ENCODE peak calls at places on chromosomes 11 and 22, in five cellular contexts. One of them, this sample, is unnamed.

GRCh38 chr22:33117821-33118220 is 59.6 kb upstream of the SYN3 start:
- DNase-seq in mesenchymal stem cell: no peak
- DNase-seq in H1: no peak
- DNase-seq in trophoblast cell: no peak
- DNase-seq in H9: no peak
- DNase-seq in this sample: no peak

GRCh38 chr11:7418061-7418460 is 67.2 kb upstream of the OLFML1 start:
- DNase-seq in mesenchymal stem cell: no peak
- DNase-seq in H1: no peak
- DNase-seq in trophoblast cell: peak; percentile 8
- DNase-seq in H9: no peak
- DNase-seq in this sample: no peak

GRCh38 chr11:70501933-70502540 is 103.7 kb downstream of the CTTN start:
- DNase-seq in mesenchymal stem cell: no peak
- DNase-seq in H1: no peak
- DNase-seq in trophoblast cell: no peak
- DNase-seq in H9: no peak
- DNase-seq in this sample: no peak

GRCh38 chr11:67434395-67434881 is 3.0 kb downstream of the PTPRCAP start:
- DNase-seq in mesenchymal stem cell: no peak
- DNase-seq in H1: no peak
- DNase-seq in trophoblast cell: no peak
- DNase-seq in H9: no peak
- DNase-seq in this sample: no peak

GRCh38 chr11:62500066-62501035 is 46.3 kb downstream of the AHNAK start:
- DNase-seq in mesenchymal stem cell: no peak
- DNase-seq in H1: no peak
- DNase-seq in trophoblast cell: peak; percentile 98
- DNase-seq in H9: peak; percentile 67
- DNase-seq in this sample: no peak

GRCh38 chr11:57424137-57424801 is 2.7 kb downstream of the SLC43A3 start:
- DNase-seq in mesenchymal stem cell: no peak
- DNase-seq in H1: no peak
- DNase-seq in trophoblast cell: no peak
- DNase-seq in H9: no peak
- DNase-seq in this sample: no peak

GRCh38 chr11:34755671-34756070 is 134.8 kb downstream of the EHF start:
- DNase-seq in mesenchymal stem cell: no peak
- DNase-seq in H1: no peak
- DNase-seq in trophoblast cell: no peak
- DNase-seq in H9: no peak
- DNase-seq in this sample: no peak

GRCh38 chr22:39209756-39210155 is 35.0 kb downstream of the PDGFB start:
- DNase-seq in mesenchymal stem cell: no peak
- DNase-seq in H1: peak; percentile 47
- DNase-seq in trophoblast cell: no peak
- DNase-seq in H9: peak; percentile 53
- DNase-seq in this sample: no peak

GRCh38 chr11:67271548-67272284 is 5.4 kb downstream of the GRK2 start:
- DNase-seq in mesenchymal stem cell: no peak
- DNase-seq in H1: no peak
- DNase-seq in trophoblast cell: peak; percentile 84
- DNase-seq in H9: no peak
- DNase-seq in this sample: no peak

GRCh38 chr11:132942611-132943324 is 589.5 kb downstream of the OPCML start:
- DNase-seq in mesenchymal stem cell: peak; percentile 1
- DNase-seq in H1: peak; percentile 85
- DNase-seq in trophoblast cell: no peak
- DNase-seq in H9: peak; percentile 47
- DNase-seq in this sample: peak; percentile 14

GRCh38 chr22:29259253-29259899 is 8.4 kb downstream of the RHBDD3 start:
- DNase-seq in mesenchymal stem cell: no peak
- DNase-seq in H1: no peak
- DNase-seq in trophoblast cell: no peak
- DNase-seq in H9: peak; percentile 59
- DNase-seq in this sample: no peak

GRCh38 chr11:124886978-124887666 is 10.5 kb downstream of the ROBO4 start:
- DNase-seq in mesenchymal stem cell: no peak
- DNase-seq in H1: peak; percentile 32
- DNase-seq in trophoblast cell: no peak
- DNase-seq in H9: no peak
- DNase-seq in this sample: no peak

GRCh38 chr11:98003606-98004371 is 1017.0 kb upstream of the CNTN5 start:
- DNase-seq in mesenchymal stem cell: peak; percentile 1
- DNase-seq in H1: no peak
- DNase-seq in trophoblast cell: no peak
- DNase-seq in H9: no peak
- DNase-seq in this sample: no peak

GRCh38 chr22:46815896-46816721 is 53.7 kb downstream of the TBC1D22A start:
- DNase-seq in mesenchymal stem cell: peak; percentile 55
- DNase-seq in H1: peak; percentile 45
- DNase-seq in trophoblast cell: peak; percentile 19
- DNase-seq in H9: no peak
- DNase-seq in this sample: no peak

GRCh38 chr22:37194750-37195149 is 6.7 kb upstream of the C1QTNF6 start:
- DNase-seq in mesenchymal stem cell: no peak
- DNase-seq in H1: no peak
- DNase-seq in trophoblast cell: peak; percentile 80
- DNase-seq in H9: no peak
- DNase-seq in this sample: no peak

GRCh38 chr11:68743539-68743938 is 7.8 kb downstream of the TESMIN start:
- DNase-seq in mesenchymal stem cell: no peak
- DNase-seq in H1: no peak
- DNase-seq in trophoblast cell: no peak
- DNase-seq in H9: no peak
- DNase-seq in this sample: no peak

GRCh38 chr11:117066959-117067358 is 31.3 kb downstream of the SIK3 start:
- DNase-seq in mesenchymal stem cell: no peak
- DNase-seq in H1: no peak
- DNase-seq in trophoblast cell: no peak
- DNase-seq in H9: no peak
- DNase-seq in this sample: no peak

GRCh38 chr11:12602421-12602820 is 71.8 kb upstream of the TEAD1 start:
- DNase-seq in mesenchymal stem cell: peak; percentile 18
- DNase-seq in H1: no peak
- DNase-seq in trophoblast cell: no peak
- DNase-seq in H9: no peak
- DNase-seq in this sample: no peak

GRCh38 chr11:74611369-74611861 is 19.0 kb downstream of the POLD3 start:
- DNase-seq in mesenchymal stem cell: peak; percentile 68
- DNase-seq in H1: no peak
- DNase-seq in trophoblast cell: peak; percentile 70
- DNase-seq in H9: no peak
- DNase-seq in this sample: no peak

GRCh38 chr11:134414036-134414731 is 2.1 kb upstream of the B3GAT1 start:
- DNase-seq in mesenchymal stem cell: no peak
- DNase-seq in H1: no peak
- DNase-seq in trophoblast cell: no peak
- DNase-seq in H9: no peak
- DNase-seq in this sample: no peak

GRCh38 chr11:110196241-110196754 is 100.1 kb downstream of the RDX start:
- DNase-seq in mesenchymal stem cell: peak; percentile 55
- DNase-seq in H1: no peak
- DNase-seq in trophoblast cell: peak; percentile 93
- DNase-seq in H9: no peak
- DNase-seq in this sample: no peak

GRCh38 chr11:95697614-95698408 is 91.8 kb downstream of the FAM76B start:
- DNase-seq in mesenchymal stem cell: no peak
- DNase-seq in H1: no peak
- DNase-seq in trophoblast cell: peak; percentile 38
- DNase-seq in H9: no peak
- DNase-seq in this sample: no peak

GRCh38 chr11:86955674-86956522 is 703 bp upstream of the FZD4 start:
- DNase-seq in mesenchymal stem cell: peak; percentile 89
- DNase-seq in H1: peak; percentile 88
- DNase-seq in trophoblast cell: peak; percentile 62
- DNase-seq in H9: peak; percentile 86
- DNase-seq in this sample: peak; percentile 77

DNA sequence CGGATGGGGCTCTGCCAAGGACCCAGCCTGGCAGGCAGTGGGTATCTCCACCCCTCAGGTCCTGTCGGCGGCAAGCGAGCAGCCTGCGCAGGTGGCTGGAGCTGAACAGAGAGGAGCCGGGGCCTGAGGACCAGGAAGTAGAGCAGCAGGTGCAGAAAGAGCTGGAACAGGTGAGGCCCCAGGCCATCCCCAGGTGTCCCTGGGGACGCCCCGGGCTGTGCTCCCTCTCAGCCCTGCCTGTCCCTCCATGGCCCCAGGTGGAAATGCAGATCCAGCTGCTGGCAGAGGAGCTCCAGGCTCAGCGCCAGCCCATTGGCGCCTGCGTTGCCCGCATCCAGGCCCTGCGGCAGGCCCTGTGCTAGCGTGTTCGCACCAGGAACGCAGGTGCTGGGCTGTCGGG is 44.0 kb downstream of the PISD start:
- DNase-seq in mesenchymal stem cell: no peak
- DNase-seq in H1: no peak
- DNase-seq in trophoblast cell: peak; percentile 94
- DNase-seq in H9: no peak
- DNase-seq in this sample: no peak
- H2BK12ac ChIP-seq in mesenchymal stem cell: no peak overlapping the region
- H2BK12ac ChIP-seq in H1: no peak overlapping the region
- H2BK12ac ChIP-seq in trophoblast cell: no peak overlapping the region
- H2BK12ac ChIP-seq in H9: no peak overlapping the region
- H2BK12ac ChIP-seq in this sample: no peak overlapping the region

GRCh38 chr11:114440121-114440860 is 1.0 kb downstream of the REXO2 start:
- DNase-seq in mesenchymal stem cell: peak; percentile 85
- DNase-seq in H1: no peak
- DNase-seq in trophoblast cell: peak; percentile 42
- DNase-seq in H9: no peak
- DNase-seq in this sample: no peak
- H2BK12ac ChIP-seq in mesenchymal stem cell: no peak overlapping the region
- H2BK12ac ChIP-seq in H1: no peak overlapping the region
- H2BK12ac ChIP-seq in trophoblast cell: peak overlapping the region; percentile 66
- H2BK12ac ChIP-seq in H9: no peak overlapping the region
- H2BK12ac ChIP-seq in this sample: no peak overlapping the region

GRCh38 chr11:85755285-85755684 is 55.7 kb downstream of the SYTL2 start:
- DNase-seq in mesenchymal stem cell: no peak
- DNase-seq in H1: no peak
- DNase-seq in trophoblast cell: no peak
- DNase-seq in H9: no peak
- DNase-seq in this sample: no peak

GRCh38 chr11:85751738-85752137 is 59.2 kb downstream of the SYTL2 start:
- DNase-seq in mesenchymal stem cell: no peak
- DNase-seq in H1: no peak
- DNase-seq in trophoblast cell: peak; percentile 73
- DNase-seq in H9: no peak
- DNase-seq in this sample: no peak

GRCh38 chr11:85750646-85751045 is 60.3 kb downstream of the SYTL2 start:
- DNase-seq in mesenchymal stem cell: no peak
- DNase-seq in H1: no peak
- DNase-seq in trophoblast cell: no peak
- DNase-seq in H9: no peak
- DNase-seq in this sample: no peak

GRCh38 chr11:85752201-85752889 is 58.6 kb downstream of the SYTL2 start:
- DNase-seq in mesenchymal stem cell: no peak
- DNase-seq in H1: no peak
- DNase-seq in trophoblast cell: no peak
- DNase-seq in H9: no peak
- DNase-seq in this sample: no peak

GRCh38 chr11:85752890-85753581 is 57.9 kb downstream of the SYTL2 start:
- DNase-seq in mesenchymal stem cell: no peak
- DNase-seq in H1: no peak
- DNase-seq in trophoblast cell: peak; percentile 32
- DNase-seq in H9: no peak
- DNase-seq in this sample: no peak
- H2BK12ac ChIP-seq in mesenchymal stem cell: no peak overlapping the region
- H2BK12ac ChIP-seq in H1: no peak overlapping the region
- H2BK12ac ChIP-seq in trophoblast cell: no peak overlapping the region
- H2BK12ac ChIP-seq in H9: no peak overlapping the region
- H2BK12ac ChIP-seq in this sample: no peak overlapping the region

GRCh38 chr11:22703561-22703960 is 37.1 kb downstream of the GAS2 start:
- DNase-seq in mesenchymal stem cell: peak; percentile 58
- DNase-seq in H1: no peak
- DNase-seq in trophoblast cell: peak; percentile 39
- DNase-seq in H9: no peak
- DNase-seq in this sample: no peak
- H2BK12ac ChIP-seq in mesenchymal stem cell: no peak overlapping the region
- H2BK12ac ChIP-seq in H1: no peak overlapping the region
- H2BK12ac ChIP-seq in trophoblast cell: no peak overlapping the region
- H2BK12ac ChIP-seq in H9: no peak overlapping the region
- H2BK12ac ChIP-seq in this sample: no peak overlapping the region

This sample was measured in neuronal stem cell.